ENCODE peak calls at places on chromosomes 2 and 18, in nine cellular contexts. One of them, this sample, is unnamed.

GRCh38 chr2:30656079-30656478 is 151.2 kb downstream of the CAPN13 start:
- DNase-seq in left ventricle myocardium inferior: no peak
- DNase-seq in fibroblast of pulmonary artery: no peak
- DNase-seq in ascending aorta: no peak
- DNase-seq in GM12865: no peak
- DNase-seq in CD4-positive, alpha-beta T cell: no peak
- DNase-seq in WTC11: no peak
- DNase-seq in AG04449: no peak
- DNase-seq in cardiac fibroblast: peak; percentile 43
- DNase-seq in this sample: no peak

GRCh38 chr2:211930331-211930730 is 608.3 kb downstream of the ERBB4 start:
- DNase-seq in left ventricle myocardium inferior: no peak
- DNase-seq in fibroblast of pulmonary artery: no peak
- DNase-seq in ascending aorta: no peak
- DNase-seq in GM12865: peak; percentile 73
- DNase-seq in CD4-positive, alpha-beta T cell: no peak
- DNase-seq in WTC11: no peak
- DNase-seq in AG04449: no peak
- DNase-seq in cardiac fibroblast: no peak
- DNase-seq in this sample: no peak

GRCh38 chr2:98507940-98508689 is 63.5 kb downstream of the INPP4A start:
- DNase-seq in left ventricle myocardium inferior: peak; percentile 74
- DNase-seq in fibroblast of pulmonary artery: peak; percentile 71
- DNase-seq in ascending aorta: no peak
- DNase-seq in GM12865: peak; percentile 52
- DNase-seq in CD4-positive, alpha-beta T cell: no peak
- DNase-seq in WTC11: no peak
- DNase-seq in AG04449: no peak
- DNase-seq in cardiac fibroblast: peak; percentile 47
- DNase-seq in this sample: no peak

GRCh38 chr2:74142340-74142739 is 5.4 kb downstream of the BOLA3 start:
- DNase-seq in left ventricle myocardium inferior: no peak
- DNase-seq in fibroblast of pulmonary artery: no peak
- DNase-seq in ascending aorta: no peak
- DNase-seq in GM12865: no peak
- DNase-seq in CD4-positive, alpha-beta T cell: no peak
- DNase-seq in WTC11: no peak
- DNase-seq in AG04449: no peak
- DNase-seq in cardiac fibroblast: no peak
- DNase-seq in this sample: no peak

GRCh38 chr2:119253114-119253702 is 29.6 kb downstream of the STEAP3 start:
- DNase-seq in left ventricle myocardium inferior: no peak
- DNase-seq in fibroblast of pulmonary artery: peak; percentile 69
- DNase-seq in ascending aorta: no peak
- DNase-seq in GM12865: no peak
- DNase-seq in CD4-positive, alpha-beta T cell: no peak
- DNase-seq in WTC11: no peak
- DNase-seq in AG04449: no peak
- DNase-seq in cardiac fibroblast: peak; percentile 82
- DNase-seq in this sample: no peak

GRCh38 chr2:123513351-123513750 is 511.7 kb upstream of the CNTNAP5 start:
- DNase-seq in left ventricle myocardium inferior: no peak
- DNase-seq in fibroblast of pulmonary artery: no peak
- DNase-seq in ascending aorta: no peak
- DNase-seq in GM12865: no peak
- DNase-seq in CD4-positive, alpha-beta T cell: no peak
- DNase-seq in WTC11: no peak
- DNase-seq in AG04449: no peak
- DNase-seq in cardiac fibroblast: peak; percentile 20
- DNase-seq in this sample: no peak

GRCh38 chr2:161104054-161104553 is 56.1 kb upstream of the TANK start:
- DNase-seq in left ventricle myocardium inferior: no peak
- DNase-seq in fibroblast of pulmonary artery: no peak
- DNase-seq in ascending aorta: no peak
- DNase-seq in GM12865: peak; percentile 87
- DNase-seq in CD4-positive, alpha-beta T cell: no peak
- DNase-seq in WTC11: no peak
- DNase-seq in AG04449: no peak
- DNase-seq in cardiac fibroblast: peak; percentile 33
- DNase-seq in this sample: no peak

GRCh38 chr2:137966043-137966442 is 1.8 kb downstream of the HNMT start:
- DNase-seq in left ventricle myocardium inferior: no peak
- DNase-seq in fibroblast of pulmonary artery: peak; percentile 13
- DNase-seq in ascending aorta: no peak
- DNase-seq in GM12865: no peak
- DNase-seq in CD4-positive, alpha-beta T cell: no peak
- DNase-seq in WTC11: no peak
- DNase-seq in AG04449: no peak
- DNase-seq in cardiac fibroblast: peak; percentile 47
- DNase-seq in this sample: no peak

GRCh38 chr18:61821748-61822147 is 71.1 kb downstream of the RNF152 start:
- DNase-seq in left ventricle myocardium inferior: no peak
- DNase-seq in fibroblast of pulmonary artery: no peak
- DNase-seq in ascending aorta: no peak
- DNase-seq in GM12865: no peak
- DNase-seq in CD4-positive, alpha-beta T cell: no peak
- DNase-seq in WTC11: no peak
- DNase-seq in AG04449: no peak
- DNase-seq in cardiac fibroblast: no peak
- DNase-seq in this sample: no peak

GRCh38 chr2:1414121-1414520 is 858 bp downstream of the TPO start:
- DNase-seq in left ventricle myocardium inferior: no peak
- DNase-seq in fibroblast of pulmonary artery: no peak
- DNase-seq in ascending aorta: no peak
- DNase-seq in GM12865: no peak
- DNase-seq in CD4-positive, alpha-beta T cell: no peak
- DNase-seq in WTC11: no peak
- DNase-seq in AG04449: no peak
- DNase-seq in cardiac fibroblast: no peak
- DNase-seq in this sample: no peak

GRCh38 chr2:236592821-236593220 is 23.2 kb downstream of the ACKR3 start:
- DNase-seq in left ventricle myocardium inferior: no peak
- DNase-seq in fibroblast of pulmonary artery: no peak
- DNase-seq in ascending aorta: no peak
- DNase-seq in GM12865: no peak
- DNase-seq in CD4-positive, alpha-beta T cell: no peak
- DNase-seq in WTC11: no peak
- DNase-seq in AG04449: no peak
- DNase-seq in cardiac fibroblast: no peak
- DNase-seq in this sample: no peak

GRCh38 chr2:210502997-210503621 is 26.6 kb upstream of the LANCL1 start:
- DNase-seq in left ventricle myocardium inferior: peak; percentile 20
- DNase-seq in fibroblast of pulmonary artery: peak; percentile 56
- DNase-seq in ascending aorta: no peak
- DNase-seq in GM12865: peak; percentile 32
- DNase-seq in CD4-positive, alpha-beta T cell: peak; percentile 5
- DNase-seq in WTC11: peak; percentile 47
- DNase-seq in AG04449: no peak
- DNase-seq in cardiac fibroblast: peak; percentile 71
- DNase-seq in this sample: peak; percentile 5

GRCh38 chr2:181374741-181375675 is 82.2 kb upstream of the ITGA4 start:
- DNase-seq in left ventricle myocardium inferior: no peak
- DNase-seq in fibroblast of pulmonary artery: no peak
- DNase-seq in ascending aorta: no peak
- DNase-seq in GM12865: peak; percentile 60
- DNase-seq in CD4-positive, alpha-beta T cell: no peak
- DNase-seq in WTC11: no peak
- DNase-seq in AG04449: no peak
- DNase-seq in cardiac fibroblast: no peak
- DNase-seq in this sample: no peak

GRCh38 chr2:101418704-101419663 is 31.7 kb upstream of the CREG2 start:
- DNase-seq in left ventricle myocardium inferior: no peak
- DNase-seq in fibroblast of pulmonary artery: peak; percentile 85
- DNase-seq in ascending aorta: no peak
- DNase-seq in GM12865: peak; percentile 63
- DNase-seq in CD4-positive, alpha-beta T cell: peak; percentile 44
- DNase-seq in WTC11: peak; percentile 47
- DNase-seq in AG04449: no peak
- DNase-seq in cardiac fibroblast: peak; percentile 88
- DNase-seq in this sample: peak; percentile 39

GRCh38 chr2:75595541-75596395 is 35.0 kb upstream of the EVA1A start:
- DNase-seq in left ventricle myocardium inferior: no peak
- DNase-seq in fibroblast of pulmonary artery: peak; percentile 68
- DNase-seq in ascending aorta: no peak
- DNase-seq in GM12865: no peak
- DNase-seq in CD4-positive, alpha-beta T cell: no peak
- DNase-seq in WTC11: no peak
- DNase-seq in AG04449: peak; percentile 85
- DNase-seq in cardiac fibroblast: peak; percentile 91
- DNase-seq in this sample: no peak

GRCh38 chr2:230823264-230823964 is 41.3 kb upstream of the ITM2C start:
- DNase-seq in left ventricle myocardium inferior: no peak
- DNase-seq in fibroblast of pulmonary artery: no peak
- DNase-seq in ascending aorta: no peak
- DNase-seq in GM12865: no peak
- DNase-seq in CD4-positive, alpha-beta T cell: no peak
- DNase-seq in WTC11: no peak
- DNase-seq in AG04449: no peak
- DNase-seq in cardiac fibroblast: no peak
- DNase-seq in this sample: no peak

DNA sequence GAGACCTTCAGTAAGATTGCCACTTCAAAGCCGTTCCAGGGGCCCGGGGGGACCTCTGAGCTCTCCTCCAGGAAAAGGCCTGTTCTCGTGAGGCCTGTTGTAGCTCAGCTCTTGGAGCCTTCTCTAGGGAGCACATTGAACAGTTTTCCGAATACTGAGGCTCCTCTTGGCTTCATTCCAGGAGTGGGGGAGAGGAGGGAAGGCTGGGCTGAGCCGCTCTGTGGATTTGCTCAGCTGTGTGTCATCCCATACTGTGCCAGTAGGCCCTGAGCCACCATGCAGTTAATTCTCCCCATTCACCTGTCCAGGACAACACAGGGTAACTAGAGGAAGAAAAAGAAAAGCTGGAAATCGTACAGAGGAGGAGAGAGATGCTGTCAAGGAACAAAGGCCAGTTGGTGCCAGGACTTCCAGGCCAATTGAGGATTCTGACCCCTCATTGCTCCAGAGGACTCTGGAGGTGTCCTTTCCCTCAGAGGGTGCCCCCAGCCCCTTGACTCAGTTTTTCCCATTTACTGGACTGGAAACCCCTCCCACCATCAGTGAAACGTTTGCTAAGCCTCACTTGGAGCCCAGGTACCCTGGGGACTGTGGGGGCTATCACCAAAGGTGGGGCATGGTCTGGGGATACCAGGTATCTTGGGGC is 41.4 kb downstream of the HS1BP3 start:
- DNase-seq in left ventricle myocardium inferior: peak; percentile 30
- DNase-seq in fibroblast of pulmonary artery: peak; percentile 90
- DNase-seq in ascending aorta: peak; percentile 8
- DNase-seq in GM12865: no peak
- DNase-seq in CD4-positive, alpha-beta T cell: no peak
- DNase-seq in WTC11: no peak
- DNase-seq in AG04449: no peak
- DNase-seq in cardiac fibroblast: peak; percentile 90
- DNase-seq in this sample: no peak
- TF ChIP-seq CTCF in left ventricle myocardium inferior: peak; percentile 20
- TF ChIP-seq CTCF in fibroblast of pulmonary artery: no peak
- TF ChIP-seq CTCF in ascending aorta: no peak
- TF ChIP-seq CTCF in GM12865: no peak
- TF ChIP-seq CTCF in CD4-positive, alpha-beta T cell: no peak
- TF ChIP-seq CTCF in WTC11: no peak
- TF ChIP-seq CTCF in AG04449: no peak
- TF ChIP-seq CTCF in cardiac fibroblast: no peak
- TF ChIP-seq CTCF in this sample: no peak

GRCh38 chr2:66201242-66201641 is 233.7 kb upstream of the MEIS1 start:
- DNase-seq in left ventricle myocardium inferior: no peak
- DNase-seq in fibroblast of pulmonary artery: no peak
- DNase-seq in ascending aorta: no peak
- DNase-seq in GM12865: no peak
- DNase-seq in CD4-positive, alpha-beta T cell: no peak
- DNase-seq in WTC11: no peak
- DNase-seq in AG04449: no peak
- DNase-seq in cardiac fibroblast: no peak
- DNase-seq in this sample: no peak

GRCh38 chr2:66192888-66193287 is 242.0 kb upstream of the MEIS1 start:
- DNase-seq in left ventricle myocardium inferior: no peak
- DNase-seq in fibroblast of pulmonary artery: no peak
- DNase-seq in ascending aorta: no peak
- DNase-seq in GM12865: no peak
- DNase-seq in CD4-positive, alpha-beta T cell: no peak
- DNase-seq in WTC11: no peak
- DNase-seq in AG04449: no peak
- DNase-seq in cardiac fibroblast: no peak
- DNase-seq in this sample: no peak

DNA sequence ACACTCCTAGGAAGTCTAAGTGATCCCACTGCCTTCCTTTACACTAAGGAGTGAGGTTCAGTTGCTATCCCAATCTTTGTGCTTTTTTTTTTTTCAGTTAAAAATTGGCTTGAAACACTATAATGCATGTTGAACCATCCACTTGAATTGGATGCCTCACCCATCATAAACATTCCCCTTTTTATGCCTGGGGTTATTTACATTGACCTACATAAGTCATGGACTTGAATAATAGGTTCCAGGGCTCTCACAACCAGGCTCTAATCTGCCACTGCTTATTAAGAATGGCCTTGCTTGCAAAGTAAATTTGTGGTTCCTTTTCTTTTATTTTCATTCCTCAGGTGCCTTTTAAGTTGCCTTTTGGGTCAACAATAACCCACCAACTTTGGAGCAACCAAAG is 236.1 kb upstream of the MEIS1 start:
- DNase-seq in left ventricle myocardium inferior: no peak
- DNase-seq in fibroblast of pulmonary artery: no peak
- DNase-seq in ascending aorta: no peak
- DNase-seq in GM12865: no peak
- DNase-seq in CD4-positive, alpha-beta T cell: no peak
- DNase-seq in WTC11: no peak
- DNase-seq in AG04449: no peak
- DNase-seq in cardiac fibroblast: no peak
- DNase-seq in this sample: no peak
- TF ChIP-seq CTCF in left ventricle myocardium inferior: no peak
- TF ChIP-seq CTCF in fibroblast of pulmonary artery: no peak
- TF ChIP-seq CTCF in ascending aorta: no peak
- TF ChIP-seq CTCF in GM12865: no peak
- TF ChIP-seq CTCF in CD4-positive, alpha-beta T cell: no peak
- TF ChIP-seq CTCF in WTC11: no peak
- TF ChIP-seq CTCF in AG04449: no peak
- TF ChIP-seq CTCF in cardiac fibroblast: no peak
- TF ChIP-seq CTCF in this sample: no peak

GRCh38 chr2:117537030-117537429 is 277.5 kb upstream of the DDX18 start:
- DNase-seq in left ventricle myocardium inferior: no peak
- DNase-seq in fibroblast of pulmonary artery: no peak
- DNase-seq in ascending aorta: no peak
- DNase-seq in GM12865: no peak
- DNase-seq in CD4-positive, alpha-beta T cell: no peak
- DNase-seq in WTC11: no peak
- DNase-seq in AG04449: no peak
- DNase-seq in cardiac fibroblast: no peak
- DNase-seq in this sample: no peak

GRCh38 chr2:117536139-117536538 is 278.4 kb upstream of the DDX18 start:
- DNase-seq in left ventricle myocardium inferior: no peak
- DNase-seq in fibroblast of pulmonary artery: no peak
- DNase-seq in ascending aorta: no peak
- DNase-seq in GM12865: no peak
- DNase-seq in CD4-positive, alpha-beta T cell: no peak
- DNase-seq in WTC11: peak; percentile 28
- DNase-seq in AG04449: no peak
- DNase-seq in cardiac fibroblast: no peak
- DNase-seq in this sample: no peak
- TF ChIP-seq CTCF in left ventricle myocardium inferior: peak; percentile 43
- TF ChIP-seq CTCF in fibroblast of pulmonary artery: no peak
- TF ChIP-seq CTCF in ascending aorta: no peak
- TF ChIP-seq CTCF in GM12865: peak; percentile 20
- TF ChIP-seq CTCF in CD4-positive, alpha-beta T cell: no peak
- TF ChIP-seq CTCF in WTC11: no peak
- TF ChIP-seq CTCF in AG04449: no peak
- TF ChIP-seq CTCF in cardiac fibroblast: no peak
- TF ChIP-seq CTCF in this sample: no peak

GRCh38 chr2:234158812-234159211 is 108.3 kb downstream of the SPP2 start:
- DNase-seq in left ventricle myocardium inferior: no peak
- DNase-seq in fibroblast of pulmonary artery: no peak
- DNase-seq in ascending aorta: no peak
- DNase-seq in GM12865: no peak
- DNase-seq in CD4-positive, alpha-beta T cell: no peak
- DNase-seq in WTC11: no peak
- DNase-seq in AG04449: no peak
- DNase-seq in cardiac fibroblast: no peak
- DNase-seq in this sample: no peak
- TF ChIP-seq CTCF in left ventricle myocardium inferior: no peak
- TF ChIP-seq CTCF in fibroblast of pulmonary artery: no peak
- TF ChIP-seq CTCF in ascending aorta: no peak
- TF ChIP-seq CTCF in GM12865: no peak
- TF ChIP-seq CTCF in CD4-positive, alpha-beta T cell: no peak
- TF ChIP-seq CTCF in WTC11: no peak
- TF ChIP-seq CTCF in AG04449: no peak
- TF ChIP-seq CTCF in cardiac fibroblast: no peak
- TF ChIP-seq CTCF in this sample: no peak

This sample was measured in AG09319.